ENCODE peak calls at places on chromosome 10, in four cellular contexts. A is HCT116, V is GM12878, K is SK-N-SH. P is an unnamed sample.

GRCh38 chr10:35949820-35950219 is 307.7 kb upstream of the FZD8 start:
- DNase-seq in V (no peak), K (no peak), A (no peak), P (no peak)

GRCh38 chr10:86349474-86349873 is 17.1 kb downstream of the GRID1 start:
- DNase-seq in K (peak), V (no peak), A (peak), P (no peak)

GRCh38 chr10:74924251-74924954 is 98.0 kb downstream of the KAT6B start:
- DNase-seq in V (no peak), A (peak), K (no peak), P (no peak)

GRCh38 chr10:35584946-35585345 is 20.2 kb upstream of the GJD4 start:
- DNase-seq in V (no peak), K (no peak), A (no peak), P (no peak)

GRCh38 chr10:90066435-90066834 is 365.0 kb downstream of the KIF20B start:
- DNase-seq in A (no peak), V (no peak), K (no peak), P (no peak)

GRCh38 chr10:124157286-124157685 is 63.9 kb upstream of the CHST15 start:
- DNase-seq in K (no peak), A (no peak), V (no peak), P (no peak)

GRCh38 chr10:3692331-3692860 is 92.6 kb downstream of the KLF6 start:
- DNase-seq in K (no peak), A (no peak), V (no peak), P (no peak)

GRCh38 chr10:11831520-11831951 is 8.4 kb downstream of the PROSER2 start:
- DNase-seq in A (no peak), K (no peak), V (no peak), P (no peak)

GRCh38 chr10:126016156-126016805 is 119.9 kb downstream of the FANK1 start:
- DNase-seq in V (no peak), A (no peak), K (no peak), P (no peak)

GRCh38 chr10:130357226-130357625 is 221.0 kb downstream of the GLRX3 start:
- DNase-seq in K (no peak), A (no peak), V (no peak), P (no peak)

GRCh38 chr10:132547421-132547861 is 9.9 kb downstream of the INPP5A start:
- DNase-seq in K (no peak), V (no peak), A (no peak), P (no peak)

GRCh38 chr10:131915990-131916766 is 15.4 kb downstream of the PPP2R2D start:
- DNase-seq in V (no peak), K (no peak), A (no peak), P (no peak)

GRCh38 chr10:132364594-132364970 is 32.4 kb upstream of the PWWP2B start:
- DNase-seq in K (no peak), V (no peak), A (no peak), P (no peak)

GRCh38 chr10:63675171-63675570 is 154.0 kb downstream of the REEP3 start:
- DNase-seq in A (no peak), K (no peak), V (no peak), P (no peak)

GRCh38 chr10:130956251-130956650 is 355.3 kb downstream of the TCERG1L start:
- DNase-seq in K (no peak), A (no peak), V (no peak), P (peak)

GRCh38 chr10:110544958-110545537 is 22.4 kb upstream of the SMC3 start:
- DNase-seq in A (no peak), V (no peak), K (no peak), P (no peak)

GRCh38 chr10:21496285-21497176 is 29.0 kb downstream of the SKIDA1 start:
- DNase-seq in A (no peak), V (no peak), K (peak), P (no peak)

GRCh38 chr10:62501547-62501946 is 127.4 kb downstream of the ZNF365 start:
- DNase-seq in K (no peak), A (no peak), V (no peak), P (no peak)

GRCh38 chr10:114281461-114281860 is 42.4 kb downstream of the VWA2 start:
- DNase-seq in K (no peak), A (no peak), V (no peak), P (no peak)

GRCh38 chr10:110007171-110007700 is 548 bp upstream of the ADD3 start:
- DNase-seq in A (no peak), K (no peak), V (no peak), P (no peak)

GRCh38 chr10:114045071-114045737 is 1.5 kb downstream of the ADRB1 start:
- DNase-seq in V (no peak), A (no peak), K (peak), P (peak)

GRCh38 chr10:14652067-14652466 is 122.6 kb downstream of the FAM107B start:
- DNase-seq in V (no peak), A (no peak), K (peak), P (no peak)

GRCh38 chr10:75525067-75525466 is 93.6 kb downstream of the LRMDA start:
- DNase-seq in K (no peak), V (no peak), A (no peak), P (no peak)

GRCh38 chr10:73591578-73591902 is 398 bp upstream of the USP54 start:
- DNase-seq in V (no peak), K (no peak), A (no peak), P (no peak)

GRCh38 chr10:70319183-70319582 is 35.4 kb upstream of the NPFFR1 start:
- DNase-seq in A (no peak), K (no peak), V (no peak), P (no peak)

GRCh38 chr10:12974123-12974844 is 27.2 kb downstream of the CCDC3 start:
- DNase-seq in A (no peak), V (no peak), K (no peak), P (no peak)

GRCh38 chr10:133335238-133336122 is 1.2 kb downstream of the CALY start:
- DNase-seq in K (peak), V (no peak), A (no peak), P (no peak)

GRCh38 chr10:66717221-66717981 is 208.4 kb upstream of the LRRTM3 start:
- DNase-seq in V (no peak), K (no peak), A (no peak), P (no peak)

GRCh38 chr10:30804478-30805055 is 175.0 kb upstream of the LYZL2 start:
- DNase-seq in V (no peak), K (no peak), A (no peak), P (no peak)

GRCh38 chr10:30806824-30807223 is 177.3 kb upstream of the LYZL2 start:
- DNase-seq in V (no peak), K (no peak), A (no peak), P (no peak)

GRCh38 chr10:30805061-30805460 is 175.5 kb upstream of the LYZL2 start:
- DNase-seq in V (no peak), K (no peak), A (no peak), P (no peak)

GRCh38 chr10:30803058-30803457 is 173.5 kb upstream of the LYZL2 start:
- DNase-seq in V (no peak), A (no peak), K (no peak), P (no peak)

DNA sequence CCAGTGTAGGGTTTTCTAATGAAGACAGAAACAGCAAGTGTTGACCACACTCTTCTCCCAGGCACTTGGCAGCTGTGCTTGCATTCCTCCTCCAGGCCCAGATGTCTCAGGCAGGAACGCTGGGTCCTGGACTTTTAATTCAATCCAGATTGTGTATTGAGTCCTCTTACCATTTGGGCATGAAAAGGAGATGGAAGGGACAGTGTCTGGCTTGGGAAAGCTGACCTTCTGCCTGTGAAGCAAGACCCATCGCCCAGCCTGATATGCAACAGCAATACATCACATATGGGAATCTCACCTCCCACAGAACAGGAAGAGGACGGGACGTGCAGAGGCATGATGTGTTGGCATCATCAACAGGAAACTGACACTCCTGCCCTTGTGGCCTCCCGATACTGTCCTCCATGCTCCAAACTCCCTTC is 174.4 kb upstream of the LYZL2 start:
- DNase-seq in K (no peak), V (no peak), A (no peak), P (no peak)
- TF ChIP-seq JUND in K (no peak), V (no peak), A (no peak), P (no peak)

GRCh38 chr10:43390333-43390732 is 18.7 kb downstream of the HNRNPF start:
- DNase-seq in A (no peak), K (no peak), V (no peak), P (no peak)

GRCh38 chr10:43393606-43394360 is 15.2 kb downstream of the HNRNPF start:
- DNase-seq in A (no peak), V (no peak), K (no peak), P (no peak)

GRCh38 chr10:43389867-43390266 is 18.4 kb downstream of the FXYD4 start:
- DNase-seq in K (no peak), A (no peak), V (no peak), P (no peak)

GRCh38 chr10:43392757-43393156 is 16.2 kb downstream of the HNRNPF start:
- DNase-seq in A (no peak), K (no peak), V (no peak), P (no peak)

GRCh38 chr10:43390791-43391190 is 18.2 kb downstream of the HNRNPF start:
- DNase-seq in K (peak), V (no peak), A (no peak), P (peak)
- TF ChIP-seq JUND in K (no peak), V (no peak), A (no peak), P (no peak)

GRCh38 chr10:6145979-6146432 is 56.7 kb upstream of the PFKFB3 start:
- DNase-seq in V (no peak), K (no peak), A (no peak), P (no peak)

GRCh38 chr10:6143128-6143527 is 54.3 kb downstream of the RBM17 start:
- DNase-seq in V (no peak), K (no peak), A (no peak), P (no peak)

GRCh38 chr10:6144609-6145413 is 56.0 kb downstream of the RBM17 start:
- DNase-seq in A (peak), K (peak), V (no peak), P (peak)

GRCh38 chr10:6146921-6147320 is 55.8 kb upstream of the PFKFB3 start:
- DNase-seq in A (no peak), K (no peak), V (no peak), P (no peak)

DNA sequence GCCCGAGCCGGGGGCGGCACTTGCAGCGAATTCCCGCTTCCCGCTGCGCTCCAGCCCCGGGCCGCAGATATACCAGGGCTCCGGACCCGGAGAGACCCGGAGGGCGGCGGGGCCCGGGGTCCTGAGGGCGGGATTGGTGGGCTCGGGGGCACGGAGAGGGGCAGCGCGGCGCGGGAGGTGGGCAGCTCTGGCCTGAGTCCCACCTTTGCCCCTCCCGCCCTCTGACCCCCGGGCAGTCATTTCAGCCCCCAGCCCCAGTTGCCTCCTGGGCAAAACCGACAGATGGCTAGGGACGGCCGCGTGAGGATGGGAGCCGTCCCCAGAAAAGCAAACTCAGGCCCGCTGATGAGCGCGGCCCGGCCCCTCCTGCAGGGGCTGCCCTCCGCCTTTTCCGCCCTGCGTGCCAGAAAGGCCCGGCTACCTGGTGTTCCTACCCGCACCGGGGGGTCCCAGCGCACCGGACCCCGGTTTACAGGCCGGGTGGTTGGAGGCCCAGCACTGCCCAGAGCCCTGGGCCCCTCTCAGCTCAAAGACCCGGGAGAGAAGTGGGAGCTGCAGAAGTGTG is 56.7 kb downstream of the RBM17 start:
- DNase-seq in K (peak), V (no peak), A (no peak), P (no peak)
- TF ChIP-seq JUND in K (no peak), V (no peak), A (no peak), P (no peak)

GRCh38 chr10:104329754-104330153 is 8.5 kb downstream of the ITPRIP start:
- DNase-seq in A (peak), K (no peak), V (no peak), P (no peak)

GRCh38 chr10:104330168-104331117 is 7.8 kb downstream of the ITPRIP start:
- DNase-seq in V (no peak), K (no peak), A (no peak), P (no peak)

GRCh38 chr10:104327745-104328635 is 10.3 kb downstream of the ITPRIP start:
- DNase-seq in K (no peak), V (no peak), A (no peak), P (no peak)

GRCh38 chr10:104328636-104328915 is 9.7 kb downstream of the ITPRIP start:
- DNase-seq in K (no peak), A (no peak), V (no peak), P (no peak)

GRCh38 chr10:104328916-104329710 is 9.2 kb downstream of the ITPRIP start:
- DNase-seq in V (no peak), A (peak), K (no peak), P (no peak)
- TF ChIP-seq JUND in V (no peak), A (no peak), K (peak), P (no peak)

GRCh38 chr10:5638494-5638893 is 27.9 kb downstream of the ASB13 start:
- DNase-seq in V (no peak), K (no peak), A (no peak), P (no peak)

GRCh38 chr10:5641501-5641900 is 24.9 kb downstream of the ASB13 start:
- DNase-seq in V (no peak), A (no peak), K (no peak), P (no peak)

GRCh38 chr10:5639066-5639465 is 27.3 kb downstream of the ASB13 start:
- DNase-seq in A (no peak), K (no peak), V (no peak), P (no peak)

GRCh38 chr10:5640036-5640435 is 26.4 kb downstream of the ASB13 start:
- DNase-seq in K (no peak), V (no peak), A (no peak), P (no peak)

DNA sequence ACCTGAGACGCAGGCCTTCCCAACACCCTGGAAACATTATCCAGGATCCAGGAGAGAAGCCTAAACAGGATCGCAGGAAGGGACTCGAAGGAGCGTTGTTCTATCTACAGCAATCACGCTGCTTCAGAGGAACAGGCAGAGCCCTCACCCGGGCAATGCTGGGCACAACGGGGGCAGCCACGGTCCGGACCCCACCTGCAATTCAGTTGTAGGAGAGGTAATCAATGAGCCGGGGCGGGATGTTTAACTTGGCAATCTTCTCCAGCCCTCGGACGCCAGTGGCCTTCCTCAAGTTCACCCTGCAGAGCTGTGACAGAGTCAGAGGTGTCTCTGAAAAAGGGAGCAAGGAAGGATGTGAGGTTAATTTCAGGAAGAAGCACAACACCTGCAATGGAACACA is 25.9 kb downstream of the ASB13 start:
- DNase-seq in A (no peak), V (no peak), K (no peak), P (no peak)
- TF ChIP-seq JUND in A (no peak), V (no peak), K (no peak), P (no peak)

DNA sequence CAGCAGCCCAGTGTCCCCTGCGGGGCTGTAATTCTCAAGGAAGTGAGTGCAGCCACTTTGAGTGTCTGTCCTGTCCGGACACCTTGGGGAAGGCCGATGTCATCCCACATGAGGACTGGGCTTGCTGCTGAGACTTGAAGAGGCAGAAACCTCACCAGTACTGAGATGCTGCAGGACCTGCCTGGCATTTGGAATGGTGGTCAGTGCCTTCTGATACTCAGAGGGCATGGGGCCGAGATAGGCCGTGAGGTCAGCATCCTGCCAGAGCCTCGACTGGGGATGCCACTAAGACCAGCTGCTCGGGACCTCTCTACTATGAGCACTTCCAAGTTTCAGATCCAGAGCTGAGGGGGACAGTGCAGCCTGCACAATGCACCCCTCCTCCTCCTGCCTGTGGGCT is 25.9 kb upstream of the C10orf53 start:
- DNase-seq in V (no peak), K (no peak), A (no peak), P (no peak)
- TF ChIP-seq JUND in V (no peak), K (no peak), A (no peak), P (no peak)

GRCh38 chr10:102267748-102268147 is 22.4 kb downstream of the GBF1 start:
- DNase-seq in K (no peak), V (no peak), A (no peak), P (no peak)
- TF ChIP-seq JUND in K (no peak), V (no peak), A (no peak), P (no peak)